ENCODE peak calls at places on chromosome X, in ten cellular contexts. One of them, this sample, is unnamed.

GRCh38 chrX:129738466-129739308 is at the start of gene XPNPEP2:
- DNase-seq in WERI-Rb-1: no peak
- DNase-seq in suprapubic skin: no peak
- DNase-seq in cardiac fibroblast: peak; percentile 84
- DNase-seq in CD4-positive, alpha-beta memory T cell: no peak
- DNase-seq in HepG2: no peak
- DNase-seq in stimulated activated CD4-positive, alpha-beta T cell treated with anti-CD3 and anti-CD28 coated beads, Interleukin-2, amount 100 ng/mL, for 24 hours: no peak
- DNase-seq in kidney epithelial cell: no peak
- DNase-seq in immature natural killer cell: no peak
- DNase-seq in NCI-H748 treated with DMSO at 0.1 percent for 48 hours: no peak
- DNase-seq in this sample: peak; percentile 25

GRCh38 chrX:119497185-119497584 is 28.9 kb downstream of the SLC25A5 start:
- DNase-seq in suprapubic skin: no peak
- DNase-seq in stimulated activated CD4-positive, alpha-beta T cell treated with anti-CD3 and anti-CD28 coated beads, Interleukin-2, amount 100 ng/mL, for 24 hours: no peak
- DNase-seq in kidney epithelial cell: no peak
- DNase-seq in HepG2: no peak
- DNase-seq in immature natural killer cell: no peak
- DNase-seq in cardiac fibroblast: no peak
- DNase-seq in CD4-positive, alpha-beta memory T cell: no peak
- DNase-seq in WERI-Rb-1: no peak
- DNase-seq in NCI-H748 treated with DMSO at 0.1 percent for 48 hours: no peak
- DNase-seq in this sample: no peak

GRCh38 chrX:45623266-45623665 is 422.6 kb upstream of the DIPK2B start:
- DNase-seq in HepG2: no peak
- DNase-seq in immature natural killer cell: no peak
- DNase-seq in stimulated activated CD4-positive, alpha-beta T cell treated with anti-CD3 and anti-CD28 coated beads, Interleukin-2, amount 100 ng/mL, for 24 hours: no peak
- DNase-seq in NCI-H748 treated with DMSO at 0.1 percent for 48 hours: no peak
- DNase-seq in kidney epithelial cell: peak; percentile 73
- DNase-seq in suprapubic skin: no peak
- DNase-seq in WERI-Rb-1: no peak
- DNase-seq in CD4-positive, alpha-beta memory T cell: no peak
- DNase-seq in cardiac fibroblast: peak; percentile 79
- DNase-seq in this sample: no peak

GRCh38 chrX:108447303-108447702 is 7.7 kb downstream of the COL4A5 start:
- DNase-seq in kidney epithelial cell: no peak
- DNase-seq in suprapubic skin: no peak
- DNase-seq in NCI-H748 treated with DMSO at 0.1 percent for 48 hours: no peak
- DNase-seq in CD4-positive, alpha-beta memory T cell: no peak
- DNase-seq in stimulated activated CD4-positive, alpha-beta T cell treated with anti-CD3 and anti-CD28 coated beads, Interleukin-2, amount 100 ng/mL, for 24 hours: no peak
- DNase-seq in HepG2: peak; percentile 59
- DNase-seq in immature natural killer cell: no peak
- DNase-seq in WERI-Rb-1: no peak
- DNase-seq in cardiac fibroblast: no peak
- DNase-seq in this sample: no peak

GRCh38 chrX:18210470-18210869 is 10.2 kb downstream of the BEND2 start:
- DNase-seq in kidney epithelial cell: no peak
- DNase-seq in suprapubic skin: no peak
- DNase-seq in stimulated activated CD4-positive, alpha-beta T cell treated with anti-CD3 and anti-CD28 coated beads, Interleukin-2, amount 100 ng/mL, for 24 hours: no peak
- DNase-seq in cardiac fibroblast: peak; percentile 0
- DNase-seq in WERI-Rb-1: no peak
- DNase-seq in HepG2: no peak
- DNase-seq in CD4-positive, alpha-beta memory T cell: no peak
- DNase-seq in immature natural killer cell: no peak
- DNase-seq in NCI-H748 treated with DMSO at 0.1 percent for 48 hours: peak; percentile 30
- DNase-seq in this sample: no peak

GRCh38 chrX:153226344-153227190 is 47.5 kb downstream of the MAGEA1 start:
- DNase-seq in stimulated activated CD4-positive, alpha-beta T cell treated with anti-CD3 and anti-CD28 coated beads, Interleukin-2, amount 100 ng/mL, for 24 hours: no peak
- DNase-seq in immature natural killer cell: no peak
- DNase-seq in suprapubic skin: no peak
- DNase-seq in WERI-Rb-1: peak; percentile 10
- DNase-seq in cardiac fibroblast: peak; percentile 44
- DNase-seq in NCI-H748 treated with DMSO at 0.1 percent for 48 hours: no peak
- DNase-seq in HepG2: no peak
- DNase-seq in CD4-positive, alpha-beta memory T cell: no peak
- DNase-seq in kidney epithelial cell: peak; percentile 47
- DNase-seq in this sample: no peak

GRCh38 chrX:23332888-23333821 is 1.5 kb upstream of the PTCHD1 start:
- DNase-seq in stimulated activated CD4-positive, alpha-beta T cell treated with anti-CD3 and anti-CD28 coated beads, Interleukin-2, amount 100 ng/mL, for 24 hours: no peak
- DNase-seq in NCI-H748 treated with DMSO at 0.1 percent for 48 hours: peak; percentile 34
- DNase-seq in WERI-Rb-1: peak; percentile 12
- DNase-seq in suprapubic skin: no peak
- DNase-seq in kidney epithelial cell: no peak
- DNase-seq in CD4-positive, alpha-beta memory T cell: no peak
- DNase-seq in HepG2: no peak
- DNase-seq in immature natural killer cell: no peak
- DNase-seq in cardiac fibroblast: no peak
- DNase-seq in this sample: no peak

GRCh38 chrX:72394518-72395163 is 88.9 kb upstream of the CITED1 start:
- DNase-seq in cardiac fibroblast: peak; percentile 76
- DNase-seq in CD4-positive, alpha-beta memory T cell: no peak
- DNase-seq in NCI-H748 treated with DMSO at 0.1 percent for 48 hours: no peak
- DNase-seq in WERI-Rb-1: no peak
- DNase-seq in stimulated activated CD4-positive, alpha-beta T cell treated with anti-CD3 and anti-CD28 coated beads, Interleukin-2, amount 100 ng/mL, for 24 hours: no peak
- DNase-seq in kidney epithelial cell: no peak
- DNase-seq in suprapubic skin: no peak
- DNase-seq in HepG2: no peak
- DNase-seq in immature natural killer cell: no peak
- DNase-seq in this sample: no peak

GRCh38 chrX:338281-338835 is 19.8 kb upstream of the GTPBP6 start:
- DNase-seq in cardiac fibroblast: no peak
- DNase-seq in stimulated activated CD4-positive, alpha-beta T cell treated with anti-CD3 and anti-CD28 coated beads, Interleukin-2, amount 100 ng/mL, for 24 hours: no peak
- DNase-seq in suprapubic skin: no peak
- DNase-seq in WERI-Rb-1: no peak
- DNase-seq in kidney epithelial cell: no peak
- DNase-seq in NCI-H748 treated with DMSO at 0.1 percent for 48 hours: no peak
- DNase-seq in CD4-positive, alpha-beta memory T cell: no peak
- DNase-seq in HepG2: no peak
- DNase-seq in immature natural killer cell: no peak
- DNase-seq in this sample: no peak

GRCh38 chrX:147900349-147900748 is 11.4 kb upstream of the FMR1 start:
- DNase-seq in HepG2: peak; percentile 66
- DNase-seq in cardiac fibroblast: no peak
- DNase-seq in immature natural killer cell: no peak
- DNase-seq in NCI-H748 treated with DMSO at 0.1 percent for 48 hours: no peak
- DNase-seq in WERI-Rb-1: no peak
- DNase-seq in kidney epithelial cell: no peak
- DNase-seq in stimulated activated CD4-positive, alpha-beta T cell treated with anti-CD3 and anti-CD28 coated beads, Interleukin-2, amount 100 ng/mL, for 24 hours: no peak
- DNase-seq in CD4-positive, alpha-beta memory T cell: no peak
- DNase-seq in suprapubic skin: no peak
- DNase-seq in this sample: no peak

GRCh38 chrX:88613338-88613737 is 133.7 kb upstream of the CPXCR1 start:
- DNase-seq in stimulated activated CD4-positive, alpha-beta T cell treated with anti-CD3 and anti-CD28 coated beads, Interleukin-2, amount 100 ng/mL, for 24 hours: no peak
- DNase-seq in NCI-H748 treated with DMSO at 0.1 percent for 48 hours: no peak
- DNase-seq in immature natural killer cell: no peak
- DNase-seq in suprapubic skin: no peak
- DNase-seq in WERI-Rb-1: no peak
- DNase-seq in HepG2: peak; percentile 56
- DNase-seq in kidney epithelial cell: no peak
- DNase-seq in CD4-positive, alpha-beta memory T cell: no peak
- DNase-seq in cardiac fibroblast: peak; percentile 51
- DNase-seq in this sample: no peak

GRCh38 chrX:86946569-86946968 is 571.0 kb upstream of the KLHL4 start:
- DNase-seq in CD4-positive, alpha-beta memory T cell: no peak
- DNase-seq in NCI-H748 treated with DMSO at 0.1 percent for 48 hours: peak; percentile 39
- DNase-seq in HepG2: peak; percentile 30
- DNase-seq in suprapubic skin: no peak
- DNase-seq in cardiac fibroblast: peak; percentile 11
- DNase-seq in kidney epithelial cell: no peak
- DNase-seq in stimulated activated CD4-positive, alpha-beta T cell treated with anti-CD3 and anti-CD28 coated beads, Interleukin-2, amount 100 ng/mL, for 24 hours: no peak
- DNase-seq in immature natural killer cell: no peak
- DNase-seq in WERI-Rb-1: peak; percentile 24
- DNase-seq in this sample: no peak

GRCh38 chrX:154751121-154751668 is 318 bp upstream of the GAB3 start:
- DNase-seq in stimulated activated CD4-positive, alpha-beta T cell treated with anti-CD3 and anti-CD28 coated beads, Interleukin-2, amount 100 ng/mL, for 24 hours: no peak
- DNase-seq in immature natural killer cell: no peak
- DNase-seq in NCI-H748 treated with DMSO at 0.1 percent for 48 hours: peak; percentile 1
- DNase-seq in kidney epithelial cell: no peak
- DNase-seq in WERI-Rb-1: no peak
- DNase-seq in CD4-positive, alpha-beta memory T cell: no peak
- DNase-seq in HepG2: no peak
- DNase-seq in cardiac fibroblast: no peak
- DNase-seq in suprapubic skin: no peak
- DNase-seq in this sample: no peak

This sample was measured in HuH-7.